ENCODE peak calls at places on chromosomes 6 and 20, in four cellular contexts. Q is nephron progenitor cell, O is fibroblast of the aortic adventitia, L is IMR-90. N is an unnamed sample.

GRCh38 chr6:111804627-111805235 is 68.5 kb downstream of the FYN start:
- DNase-seq in Q (no peak), O (peak), L (peak), N (no peak)

GRCh38 chr6:155372256-155372655 is 58.0 kb upstream of the TFB1M start:
- DNase-seq in Q (no peak), O (no peak), L (no peak), N (no peak)

GRCh38 chr6:35969676-35970075 is 48.8 kb upstream of the SRPK1 start:
- DNase-seq in Q (no peak), O (peak), L (peak), N (no peak)

GRCh38 chr20:25024171-25024570 is 31.6 kb upstream of the APMAP start:
- DNase-seq in Q (no peak), O (no peak), L (no peak), N (peak)

GRCh38 chr6:117309069-117309468 is 43.7 kb downstream of the VGLL2 start:
- DNase-seq in Q (no peak), O (no peak), L (no peak), N (no peak)

GRCh38 chr6:41427642-41428401 is 92.4 kb downstream of the NCR2 start:
- DNase-seq in Q (peak), O (no peak), L (no peak), N (no peak)

GRCh38 chr6:150494236-150494635 is 105.4 kb upstream of the PLEKHG1 start:
- DNase-seq in Q (no peak), O (no peak), L (no peak), N (no peak)

GRCh38 chr20:19695081-19695480 is 63.0 kb upstream of the RIN2 start:
- DNase-seq in Q (no peak), O (no peak), L (no peak), N (no peak)

GRCh38 chr6:168117942-168118341 is 38.9 kb upstream of the FRMD1 start:
- DNase-seq in Q (no peak), O (no peak), L (no peak), N (no peak)
- TF ChIP-seq CTCF in Q (peak), O (peak), L (peak), N (peak)

DNA sequence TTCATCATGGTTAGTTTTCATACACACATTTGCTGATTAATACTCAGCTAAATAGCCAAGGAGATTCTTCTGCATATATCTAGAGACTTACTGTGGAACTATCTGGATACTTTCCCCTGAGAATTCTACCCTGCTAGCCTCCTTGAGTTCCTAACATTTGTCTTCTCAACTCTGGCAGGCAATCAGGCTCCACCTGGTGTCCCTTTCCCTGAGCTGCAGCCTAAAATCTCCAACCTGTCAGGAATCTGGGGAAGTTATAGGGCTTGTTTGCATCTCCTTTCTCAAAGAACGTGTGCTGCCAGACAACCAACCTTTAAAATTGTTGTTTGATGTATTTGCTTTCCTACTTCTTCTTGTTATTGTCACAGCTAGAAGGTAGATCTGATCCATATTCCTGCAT is 73.4 kb downstream of the FUT9 start:
- DNase-seq in Q (peak), O (no peak), L (no peak), N (no peak)
- TF ChIP-seq CTCF in Q (peak), O (no peak), L (no peak), N (peak)

GRCh38 chr20:51500311-51500710 is 42.2 kb downstream of the NFATC2 start:
- DNase-seq in Q (no peak), O (no peak), L (no peak), N (no peak)
- TF ChIP-seq CTCF in Q (no peak), O (no peak), L (no peak), N (no peak)

GRCh38 chr6:24401458-24401857 is 1.3 kb upstream of the MRS2 start:
- DNase-seq in Q (no peak), O (no peak), L (no peak), N (no peak)

GRCh38 chr6:24405262-24405661 is 2.5 kb downstream of the MRS2 start:
- DNase-seq in Q (no peak), O (no peak), L (no peak), N (no peak)

GRCh38 chr6:24403501-24403824 is 727 bp downstream of the MRS2 start:
- DNase-seq in Q (no peak), O (peak), L (no peak), N (no peak)

GRCh38 chr6:24397631-24398030 is 5.1 kb upstream of the MRS2 start:
- DNase-seq in Q (no peak), O (no peak), L (no peak), N (no peak)

DNA sequence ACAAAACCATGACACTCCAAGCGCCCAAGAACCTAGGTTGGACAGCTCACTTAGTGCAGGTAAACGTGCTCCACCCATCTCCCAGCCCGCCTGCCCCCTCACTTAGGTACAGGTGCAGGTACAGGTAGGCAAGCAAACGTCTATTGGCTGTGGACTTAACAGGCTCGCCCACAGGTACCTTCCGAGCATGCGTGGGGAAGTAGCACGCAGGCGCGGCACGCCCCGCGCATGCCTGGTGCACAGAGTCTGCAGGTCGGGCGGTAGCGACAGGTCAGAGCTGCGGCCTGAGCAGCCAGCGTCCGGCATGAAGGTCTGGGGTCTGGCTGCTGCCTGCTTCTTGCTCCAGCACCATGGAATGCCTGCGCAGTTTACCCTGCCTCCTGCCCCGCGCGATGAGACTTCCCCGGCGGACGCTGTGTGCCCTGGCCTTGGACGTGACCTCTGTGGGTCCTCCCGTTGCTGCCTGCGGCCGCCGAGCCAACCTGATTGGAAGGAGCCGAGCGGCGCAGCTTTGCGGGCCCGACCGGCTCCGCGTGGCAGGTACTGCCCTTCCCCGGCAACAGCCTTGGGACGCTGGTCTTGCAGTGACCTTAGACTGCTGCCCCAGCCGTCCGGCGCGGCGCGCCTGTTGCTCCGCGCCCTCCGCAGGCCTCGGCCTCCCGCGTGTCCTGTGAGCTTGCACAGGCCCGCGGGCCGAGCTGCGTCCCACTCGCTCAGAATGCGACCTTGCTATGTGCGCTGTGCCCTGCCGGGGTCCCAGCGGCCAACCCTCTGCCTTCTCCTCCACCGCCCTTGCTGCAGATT is at the start of gene MRS2:
- DNase-seq in Q (peak), O (peak), L (peak), N (peak)
- TF ChIP-seq CTCF in Q (no peak), O (no peak), L (no peak), N (peak)